ENCODE peak calls at places on chromosome 16, in ten cellular contexts. L, B, S, K, O, G, C, Q, U and R are unnamed samples.

GRCh38 chr16:49825006-49825405 is 30.9 kb downstream of the ZNF423 start:
- DNase-seq in L (no peak), B (no peak), S (no peak), K (no peak), O (no peak), G (no peak), C (no peak), Q (no peak), U (no peak), R (no peak)

GRCh38 chr16:86542756-86543750 is 12.0 kb downstream of the MTHFSD start:
- DNase-seq in L (no peak), B (no peak), S (no peak), K (no peak), O (no peak), G (no peak), C (no peak), Q (no peak), U (no peak), R (no peak)

GRCh38 chr16:12900599-12901203 is 697 bp upstream of the SHISA9 start:
- DNase-seq in L (no peak), B (no peak), S (no peak), K (no peak), O (no peak), G (no peak), C (no peak), Q (no peak), U (no peak), R (no peak)

GRCh38 chr16:68083239-68083781 is 1.9 kb upstream of the NFATC3 start:
- DNase-seq in L (no peak), B (no peak), S (no peak), K (no peak), O (peak), G (no peak), C (no peak), Q (no peak), U (no peak), R (no peak)

GRCh38 chr16:64657316-64658011 is 464.4 kb downstream of the CDH11 start:
- DNase-seq in L (no peak), B (no peak), S (no peak), K (no peak), O (no peak), G (peak), C (no peak), Q (no peak), U (no peak), R (no peak)

GRCh38 chr16:63808730-63809129 is 1313.1 kb downstream of the CDH11 start:
- DNase-seq in L (no peak), B (no peak), S (no peak), K (no peak), O (no peak), G (no peak), C (no peak), Q (no peak), U (peak), R (no peak)

GRCh38 chr16:69412287-69412686 is 12.1 kb upstream of the CYB5B start:
- DNase-seq in L (no peak), B (no peak), S (no peak), K (no peak), O (no peak), G (no peak), C (no peak), Q (no peak), U (no peak), R (no peak)

GRCh38 chr16:69150146-69150865 is 17.9 kb downstream of the UTP4 start:
- DNase-seq in L (peak), B (peak), S (no peak), K (peak), O (peak), G (peak), C (peak), Q (peak), U (peak), R (no peak)

GRCh38 chr16:31471241-31471874 is 594 bp upstream of the TGFB1I1 start:
- DNase-seq in L (no peak), B (no peak), S (no peak), K (no peak), O (no peak), G (peak), C (no peak), Q (no peak), U (no peak), R (no peak)

GRCh38 chr16:54931757-54932660 is 1.3 kb downstream of the IRX5 start:
- DNase-seq in L (no peak), B (peak), S (no peak), K (no peak), O (no peak), G (no peak), C (no peak), Q (no peak), U (no peak), R (no peak)

GRCh38 chr16:4846503-4846900 is 586 bp downstream of the GLYR1 start:
- DNase-seq in L (peak), B (peak), S (no peak), K (no peak), O (peak), G (peak), C (peak), Q (no peak), U (peak), R (peak)

GRCh38 chr16:75529056-75529905 is 6.6 kb downstream of the CHST5 start:
- DNase-seq in L (no peak), B (no peak), S (no peak), K (no peak), O (no peak), G (no peak), C (no peak), Q (no peak), U (no peak), R (no peak)

GRCh38 chr16:676565-677297 is 1.3 kb downstream of the RHBDL1 start:
- DNase-seq in L (no peak), B (no peak), S (no peak), K (no peak), O (no peak), G (no peak), C (no peak), Q (no peak), U (no peak), R (no peak)

GRCh38 chr16:673399-673991 is 2.0 kb upstream of the RHBDL1 start:
- DNase-seq in L (no peak), B (no peak), S (no peak), K (no peak), O (no peak), G (no peak), C (no peak), Q (no peak), U (no peak), R (no peak)

GRCh38 chr16:675884-676564 is 553 bp downstream of the RHBDL1 start:
- DNase-seq in L (no peak), B (no peak), S (no peak), K (no peak), O (no peak), G (no peak), C (no peak), Q (no peak), U (no peak), R (no peak)

GRCh38 chr16:674214-674881 is 1.1 kb upstream of the RHBDL1 start:
- DNase-seq in L (no peak), B (no peak), S (no peak), K (no peak), O (no peak), G (no peak), C (no peak), Q (no peak), U (no peak), R (no peak)

GRCh38 chr16:674968-675883 is at the start of gene RHBDL1:
- DNase-seq in L (no peak), B (no peak), S (no peak), K (no peak), O (no peak), G (peak), C (peak), Q (no peak), U (no peak), R (no peak)
- H3K27ac ChIP-seq in L (peak), B (no peak), S (no peak), K (no peak), O (no peak), G (no peak), C (peak), Q (peak), U (no peak), R (no peak)

GRCh38 chr16:57537596-57538234 is 1.3 kb upstream of the CCDC102A start:
- DNase-seq in L (no peak), B (no peak), S (no peak), K (no peak), O (peak), G (no peak), C (peak), Q (no peak), U (no peak), R (no peak)
- H3K4me3 ChIP-seq in L (no peak), B (no peak), S (no peak), K (no peak), O (no peak), G (no peak), C (peak), Q (no peak), U (peak), R (peak)

GRCh38 chr16:11681526-11681925 is 13.3 kb downstream of the SNN start:
- DNase-seq in L (no peak), B (no peak), S (no peak), K (no peak), O (peak), G (no peak), C (no peak), Q (no peak), U (peak), R (no peak)

GRCh38 chr16:11684231-11685025 is 16.2 kb downstream of the SNN start:
- DNase-seq in L (no peak), B (no peak), S (no peak), K (no peak), O (peak), G (no peak), C (no peak), Q (no peak), U (peak), R (no peak)

GRCh38 chr16:11682655-11683096 is 14.4 kb downstream of the SNN start:
- DNase-seq in L (no peak), B (no peak), S (no peak), K (no peak), O (no peak), G (peak), C (no peak), Q (peak), U (peak), R (no peak)

GRCh38 chr16:11681977-11682654 is 13.9 kb downstream of the SNN start:
- DNase-seq in L (no peak), B (no peak), S (no peak), K (no peak), O (peak), G (no peak), C (no peak), Q (no peak), U (peak), R (no peak)

GRCh38 chr16:11683140-11683539 is 14.9 kb downstream of the SNN start:
- DNase-seq in L (no peak), B (no peak), S (no peak), K (no peak), O (peak), G (no peak), C (no peak), Q (no peak), U (no peak), R (no peak)
- TF ChIP-seq CTCF in L (no peak), B (no peak), S (no peak), K (no peak), O (no peak), G (no peak), C (no peak), Q (no peak), U (no peak), R (no peak)

GRCh38 chr16:84821728-84822676 is 2.2 kb downstream of the CRISPLD2 start:
- DNase-seq in L (no peak), B (no peak), S (no peak), K (no peak), O (no peak), G (no peak), C (no peak), Q (no peak), U (no peak), R (no peak)

GRCh38 chr16:84823926-84824325 is 4.1 kb downstream of the CRISPLD2 start:
- DNase-seq in L (no peak), B (no peak), S (no peak), K (no peak), O (no peak), G (no peak), C (no peak), Q (no peak), U (no peak), R (no peak)

GRCh38 chr16:84821179-84821578 is 1.4 kb downstream of the CRISPLD2 start:
- DNase-seq in L (no peak), B (no peak), S (no peak), K (no peak), O (no peak), G (no peak), C (no peak), Q (no peak), U (no peak), R (no peak)

GRCh38 chr16:84822990-84823389 is 3.2 kb downstream of the CRISPLD2 start:
- DNase-seq in L (no peak), B (no peak), S (no peak), K (no peak), O (no peak), G (no peak), C (no peak), Q (no peak), U (no peak), R (no peak)

DNA sequence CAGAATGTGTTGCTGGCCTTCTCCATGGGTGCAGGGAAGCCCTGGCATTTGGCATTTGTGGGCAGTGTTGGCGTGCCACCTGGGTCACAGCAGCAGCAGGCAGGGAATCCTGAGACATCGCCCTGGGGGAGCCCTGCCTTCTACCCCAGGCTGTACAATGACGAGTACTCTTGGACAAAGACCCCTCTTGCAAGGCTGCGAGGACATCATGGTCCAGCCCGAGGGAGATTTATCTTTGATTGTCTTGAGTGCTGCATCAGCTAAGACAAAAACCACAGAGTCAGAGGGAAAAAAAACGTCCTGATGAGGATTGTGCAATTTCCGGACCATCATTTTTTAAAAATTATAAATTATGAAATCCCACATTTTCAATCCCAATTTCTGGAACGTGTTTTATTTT is 3.7 kb downstream of the CRISPLD2 start:
- DNase-seq in L (no peak), B (no peak), S (no peak), K (no peak), O (no peak), G (no peak), C (no peak), Q (no peak), U (no peak), R (no peak)
- H3K27ac ChIP-seq in L (peak), B (no peak), S (peak), K (no peak), O (no peak), G (no peak), C (no peak), Q (peak), U (no peak), R (no peak)